ENCODE peak calls at places on chromosomes 7 and 10, in ten cellular contexts. M is trophoblast cell, W is neural progenitor cell, L is neuronal stem cell, J is GM23248, Z is fibroblast of lung, G is hepatocyte, T is MM.1S, R is PC-3, C is OCI-LY7. U is an unnamed sample.

GRCh38 chr7:127976056-127976455 is 55.2 kb downstream of the LRRC4 start:
- DNase-seq in C (no peak), L (no peak), J (no peak), W (peak; percentile 77), G (peak; percentile 59), T (no peak), M (no peak), Z (peak; percentile 23), R (no peak), U (no peak)

GRCh38 chr10:112896273-112896672 is 53.8 kb upstream of the TCF7L2 start:
- DNase-seq in Z (no peak), T (no peak), G (peak; percentile 64), W (no peak), M (no peak), R (no peak), J (no peak), L (no peak), C (no peak), U (no peak)

GRCh38 chr7:20158684-20159083 is 58.5 kb downstream of the MACC1 start:
- DNase-seq in L (no peak), C (peak; percentile 19), Z (peak; percentile 58), R (no peak), T (peak; percentile 23), M (no peak), G (no peak), J (peak; percentile 17), W (no peak), U (no peak)

GRCh38 chr10:31739146-31739545 is 189.5 kb downstream of the ARHGAP12 start:
- DNase-seq in J (no peak), R (no peak), T (no peak), M (no peak), C (no peak), W (no peak), Z (no peak), G (no peak), L (no peak), U (no peak)

GRCh38 chr10:130200156-130201042 is 64.2 kb downstream of the GLRX3 start:
- DNase-seq in Z (no peak), T (no peak), C (no peak), G (no peak), R (no peak), M (no peak), W (no peak), L (no peak), J (no peak), U (no peak)

GRCh38 chr10:95400789-95401188 is 110.0 kb upstream of the PDLIM1 start:
- DNase-seq in G (no peak), C (no peak), R (no peak), J (no peak), M (no peak), L (no peak), W (no peak), T (no peak), Z (no peak), U (no peak)

GRCh38 chr7:17046666-17047065 is 164.9 kb upstream of the AGR3 start:
- DNase-seq in Z (peak; percentile 70), W (no peak), G (no peak), R (no peak), M (no peak), J (peak; percentile 34), T (no peak), C (no peak), L (no peak), U (no peak)

GRCh38 chr7:117731455-117731854 is 141.8 kb downstream of the CTTNBP2 start:
- DNase-seq in Z (peak; percentile 41), L (no peak), G (no peak), J (no peak), R (no peak), C (no peak), W (no peak), M (no peak), T (no peak), U (no peak)

DNA sequence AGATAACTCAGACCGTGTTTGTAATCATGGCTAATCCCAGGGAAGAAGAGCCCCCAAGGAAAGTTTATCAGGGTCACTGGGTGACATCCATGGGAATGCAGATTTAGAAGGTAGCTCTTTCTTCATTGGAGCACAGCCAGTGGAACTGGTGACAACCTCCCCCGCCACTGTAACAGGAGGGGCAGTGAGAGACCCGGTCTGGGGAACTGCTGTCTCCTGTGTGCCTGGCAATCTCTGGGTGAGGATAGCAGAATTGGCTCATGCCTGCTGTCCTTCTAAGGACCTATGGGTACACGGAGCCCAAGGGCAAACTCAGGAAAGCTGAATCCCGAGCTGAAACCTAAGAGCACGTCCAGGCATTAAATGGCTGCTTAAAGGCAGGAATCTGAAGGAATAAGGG is 341.6 kb downstream of the ABCA13 start:
- DNase-seq in L (no peak), M (no peak), G (no peak), R (no peak), Z (no peak), J (no peak), W (peak; percentile 29), T (no peak), C (no peak), U (no peak)
- H2AFZ ChIP-seq in L (no peak overlapping the region), M (no peak overlapping the region), G (no peak overlapping the region), R (no peak overlapping the region), Z (no peak overlapping the region), J (no peak overlapping the region), W (peak overlapping the region; percentile 63), T (no peak overlapping the region), C (no peak overlapping the region), U (no peak overlapping the region)

GRCh38 chr10:84530724-84531325 is 202.4 kb downstream of the CCSER2 start:
- DNase-seq in L (no peak), C (no peak), T (no peak), R (no peak), M (no peak), W (no peak), Z (no peak), G (no peak), J (no peak), U (no peak)
- H3K27ac ChIP-seq in L (no peak overlapping the region), C (no peak overlapping the region), T (no peak overlapping the region), R (no peak overlapping the region), M (no peak overlapping the region), W (no peak overlapping the region), Z (no peak overlapping the region), G (no peak overlapping the region), J (no peak overlapping the region), U (no peak overlapping the region)

GRCh38 chr7:36021367-36021766 is 131.7 kb upstream of the EEPD1 start:
- DNase-seq in G (no peak), M (no peak), R (peak; percentile 53), J (peak; percentile 10), Z (peak; percentile 43), T (peak; percentile 54), C (peak; percentile 19), W (peak; percentile 49), L (no peak), U (no peak)

GRCh38 chr7:36017111-36017510 is 135.9 kb upstream of the EEPD1 start:
- DNase-seq in R (no peak), J (no peak), Z (no peak), L (no peak), T (no peak), M (no peak), C (no peak), W (no peak), G (no peak), U (no peak)

GRCh38 chr7:36018816-36019484 is 134.1 kb upstream of the EEPD1 start:
- DNase-seq in L (no peak), R (no peak), W (no peak), Z (no peak), M (no peak), J (no peak), G (no peak), T (no peak), C (no peak), U (no peak)

GRCh38 chr7:36019966-36020365 is 133.1 kb upstream of the EEPD1 start:
- DNase-seq in Z (no peak), G (no peak), L (no peak), R (no peak), M (no peak), J (no peak), T (no peak), W (no peak), C (no peak), U (no peak)

DNA sequence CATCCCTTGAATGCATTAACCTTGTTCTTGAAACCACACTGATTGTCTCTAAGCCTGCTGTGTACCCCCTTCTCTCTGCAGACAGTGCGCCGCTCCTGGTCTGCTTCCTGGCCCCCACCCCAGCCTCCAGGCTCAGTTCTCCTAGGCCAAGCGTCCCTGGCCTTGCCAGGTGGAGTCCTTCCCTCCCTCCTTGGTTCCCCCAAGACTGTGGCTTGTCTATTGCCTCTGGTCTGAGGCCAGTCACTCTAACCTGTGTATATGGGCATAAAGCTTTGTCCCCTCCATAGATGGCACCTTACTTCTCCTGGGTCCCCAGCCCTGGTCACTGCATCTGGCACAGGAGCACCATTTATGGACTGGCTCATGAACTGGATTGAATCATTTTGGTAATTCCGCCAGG is 133.5 kb upstream of the EEPD1 start:
- DNase-seq in T (no peak), R (no peak), C (no peak), M (no peak), J (no peak), Z (no peak), L (no peak), W (no peak), G (no peak), U (no peak)
- H2AFZ ChIP-seq in T (no peak overlapping the region), R (no peak overlapping the region), C (no peak overlapping the region), M (no peak overlapping the region), J (no peak overlapping the region), Z (no peak overlapping the region), L (no peak overlapping the region), W (no peak overlapping the region), G (no peak overlapping the region), U (no peak overlapping the region)

GRCh38 chr7:129831424-129832058 is 121.2 kb downstream of the UBE2H start:
- DNase-seq in G (peak; percentile 64), C (no peak), Z (peak; percentile 79), M (peak; percentile 42), L (peak; percentile 42), J (peak; percentile 86), W (peak; percentile 67), R (peak; percentile 76), T (no peak), U (peak; percentile 89)

GRCh38 chr7:129830949-129831348 is 121.8 kb downstream of the UBE2H start:
- DNase-seq in G (no peak), L (no peak), R (no peak), J (no peak), T (no peak), C (no peak), W (no peak), M (no peak), Z (no peak), U (no peak)

GRCh38 chr7:129829677-129830631 is 122.8 kb downstream of the UBE2H start:
- DNase-seq in Z (peak; percentile 84), J (peak; percentile 91), C (peak; percentile 83), G (peak; percentile 89), W (peak; percentile 92), R (peak; percentile 86), T (peak; percentile 86), M (peak; percentile 70), L (peak; percentile 72), U (peak; percentile 68)

GRCh38 chr7:129832701-129833227 is 120.0 kb downstream of the UBE2H start:
- DNase-seq in T (no peak), W (no peak), R (no peak), J (no peak), M (no peak), Z (no peak), G (no peak), C (no peak), L (no peak), U (no peak)

DNA sequence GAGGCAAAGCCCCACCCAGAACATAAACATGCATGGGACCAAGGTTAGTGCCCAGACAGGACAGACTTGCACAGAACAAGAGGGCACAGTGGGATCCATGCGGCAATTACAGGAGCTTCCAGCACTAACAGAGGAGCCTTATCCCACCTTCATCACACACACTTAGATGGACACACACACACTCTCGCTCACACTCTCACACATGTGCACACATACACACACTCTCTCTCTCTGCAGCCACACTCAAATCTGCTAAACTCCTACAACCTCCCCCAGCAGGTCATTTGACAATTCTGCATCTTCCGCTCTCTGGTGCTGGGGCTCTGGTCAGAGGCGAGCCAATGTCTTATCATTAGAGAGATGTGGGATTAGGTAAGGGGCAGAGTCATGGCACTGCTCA is 120.5 kb downstream of the UBE2H start:
- DNase-seq in R (no peak), M (no peak), L (no peak), G (no peak), J (no peak), Z (no peak), T (no peak), W (no peak), C (no peak), U (no peak)
- H3K27ac ChIP-seq in R (no peak overlapping the region), M (no peak overlapping the region), L (no peak overlapping the region), G (peak overlapping the region; percentile 75), J (no peak overlapping the region), Z (no peak overlapping the region), T (no peak overlapping the region), W (no peak overlapping the region), C (no peak overlapping the region), U (peak overlapping the region; percentile 77)